ENCODE peak calls at places on chromosomes 3 and 15, in ten cellular contexts. F is right atrium auricular region; T is skeletal muscle cell; I is glomerular endothelial cell; Y is heart left ventricle; K is activated T-helper 1 cell treated with anti-CD3 and anti-CD28 coated beads, Interleukin-2, amount 50 U/mL, for 16 hours; D is fibroblast of the aortic adventitia; M is amniotic stem cell; P is posterior cingulate gyrus; W is activated CD8-positive, alpha-beta T cell treated with anti-CD3 and anti-CD28 coated beads for 36 hours. U is an unnamed sample.

GRCh38 chr15:93241696-93242585 is 152.9 kb upstream of the RGMA start:
- DNase-seq in F (no peak), T (no peak), I (no peak), Y (no peak), K (no peak), D (no peak), M (no peak), P (no peak), W (no peak), U (no peak)

GRCh38 chr3:52119056-52119455 is 35.2 kb downstream of the POC1A start:
- DNase-seq in F (no peak), T (no peak), I (no peak), Y (no peak), K (no peak), D (no peak), M (no peak), P (peak), W (no peak), U (no peak)

GRCh38 chr3:108554913-108555571 is 34.2 kb downstream of the CIP2A start:
- DNase-seq in F (no peak), T (no peak), I (no peak), Y (no peak), K (no peak), D (peak), M (no peak), P (no peak), W (no peak), U (no peak)

GRCh38 chr3:188947401-188947982 is 224.3 kb upstream of the TPRG1 start:
- DNase-seq in F (peak), T (peak), I (no peak), Y (peak), K (no peak), D (peak), M (no peak), P (peak), W (peak), U (peak)

GRCh38 chr15:101463265-101463664 is 26.2 kb downstream of the PCSK6 start:
- DNase-seq in F (no peak), T (no peak), I (no peak), Y (no peak), K (no peak), D (no peak), M (no peak), P (no peak), W (no peak), U (no peak)

GRCh38 chr3:96294143-96294542 is 520.3 kb upstream of the EPHA6 start:
- DNase-seq in F (no peak), T (no peak), I (no peak), Y (no peak), K (no peak), D (no peak), M (no peak), P (no peak), W (no peak), U (no peak)

GRCh38 chr3:65927576-65927975 is 111.1 kb downstream of the MAGI1 start:
- DNase-seq in F (no peak), T (no peak), I (no peak), Y (no peak), K (no peak), D (no peak), M (no peak), P (no peak), W (no peak), U (no peak)

GRCh38 chr3:67034371-67034770 is 36.3 kb downstream of the KBTBD8 start:
- DNase-seq in F (no peak), T (no peak), I (no peak), Y (no peak), K (no peak), D (no peak), M (no peak), P (no peak), W (no peak), U (no peak)

GRCh38 chr15:74421302-74422245 is 12.2 kb downstream of the SEMA7A start:
- DNase-seq in F (no peak), T (no peak), I (no peak), Y (no peak), K (no peak), D (no peak), M (no peak), P (peak), W (no peak), U (no peak)

GRCh38 chr3:152719264-152719663 is 115.7 kb upstream of the P2RY1 start:
- DNase-seq in F (no peak), T (peak), I (no peak), Y (no peak), K (no peak), D (peak), M (no peak), P (no peak), W (no peak), U (no peak)

GRCh38 chr3:138399766-138400165 is 34.6 kb upstream of the ESYT3 start:
- DNase-seq in F (no peak), T (no peak), I (no peak), Y (no peak), K (no peak), D (no peak), M (no peak), P (no peak), W (no peak), U (no peak)

GRCh38 chr3:117885046-117885445 is 1149.6 kb downstream of the IGSF11 start:
- DNase-seq in F (no peak), T (no peak), I (no peak), Y (no peak), K (no peak), D (peak), M (no peak), P (no peak), W (no peak), U (no peak)

GRCh38 chr3:99475229-99475628 is 163.2 kb upstream of the COL8A1 start:
- DNase-seq in F (no peak), T (no peak), I (no peak), Y (no peak), K (no peak), D (no peak), M (no peak), P (no peak), W (no peak), U (no peak)

GRCh38 chr3:125202197-125202596 is 10.4 kb downstream of the SLC12A8 start:
- DNase-seq in F (no peak), T (no peak), I (no peak), Y (no peak), K (no peak), D (no peak), M (no peak), P (no peak), W (peak), U (no peak)

GRCh38 chr3:23845817-23846216 is 40.1 kb downstream of the UBE2E1 start:
- DNase-seq in F (no peak), T (no peak), I (no peak), Y (no peak), K (no peak), D (no peak), M (no peak), P (no peak), W (no peak), U (no peak)

GRCh38 chr15:29670945-29671307 is 151.3 kb downstream of the TJP1 start:
- DNase-seq in F (no peak), T (no peak), I (no peak), Y (no peak), K (no peak), D (peak), M (peak), P (no peak), W (no peak), U (peak)

GRCh38 chr3:70716832-70717231 is 404.4 kb upstream of the MDFIC2 start:
- DNase-seq in F (no peak), T (peak), I (peak), Y (no peak), K (no peak), D (peak), M (no peak), P (no peak), W (peak), U (no peak)

GRCh38 chr3:52446042-52446441 is 1.1 kb upstream of the SEMA3G start:
- DNase-seq in F (no peak), T (no peak), I (no peak), Y (no peak), K (no peak), D (no peak), M (no peak), P (no peak), W (no peak), U (no peak)

GRCh38 chr3:109089265-109089664 is 28.7 kb downstream of the MORC1 start:
- DNase-seq in F (no peak), T (no peak), I (no peak), Y (no peak), K (no peak), D (no peak), M (no peak), P (no peak), W (no peak), U (no peak)

GRCh38 chr3:113847243-113847642 is 8.7 kb downstream of the GRAMD1C start:
- DNase-seq in F (no peak), T (no peak), I (no peak), Y (no peak), K (no peak), D (no peak), M (no peak), P (no peak), W (no peak), U (no peak)

GRCh38 chr15:99414755-99415731 is 150.7 kb upstream of the MEF2A start:
- DNase-seq in F (peak), T (no peak), I (no peak), Y (no peak), K (no peak), D (no peak), M (no peak), P (no peak), W (no peak), U (peak)

U was measured in mesothelial cell of epicardium.